ENCODE peak calls at places on chromosomes 5 and 9, in five cellular contexts. E, W, M, T and L are unnamed samples. For H3K36me3, the result is how much of the 10 kb centered on the place peaks cover.

GRCh38 chr5:58818515-58818914 is 235.6 kb downstream of the RAB3C start:
- DNase-seq in T (no peak), M (no peak), E (no peak), W (no peak), L (no peak)

GRCh38 chr9:35904966-35905781 is 828 bp upstream of the HRCT1 start:
- DNase-seq in W (peak), E (no peak), T (peak), M (peak), L (peak)

GRCh38 chr5:52856564-52856963 is 68.8 kb downstream of the ITGA1 start:
- DNase-seq in W (peak), T (peak), E (no peak), M (peak), L (no peak)

GRCh38 chr5:10724799-10725507 is 36.1 kb downstream of the DAP start:
- DNase-seq in M (peak), W (peak), E (peak), T (peak), L (peak)

GRCh38 chr5:172534229-172535169 is 80.2 kb upstream of the SH3PXD2B start:
- DNase-seq in W (peak), M (no peak), T (peak), E (no peak), L (no peak)

GRCh38 chr5:137833463-137833862 is 34.2 kb upstream of the MYOT start:
- DNase-seq in T (peak), M (peak), E (no peak), W (peak), L (peak)

GRCh38 chr9:21754741-21755140 is 47.7 kb upstream of the MTAP start:
- DNase-seq in E (no peak), W (peak), T (no peak), M (no peak), L (no peak)

GRCh38 chr5:139903805-139904565 is 108.4 kb downstream of the PSD2 start:
- DNase-seq in M (no peak), W (peak), E (peak), T (peak), L (peak)

GRCh38 chr5:1405121-1405520 is 40.1 kb downstream of the SLC6A3 start:
- DNase-seq in W (no peak), T (no peak), E (no peak), M (no peak), L (peak)

GRCh38 chr9:91740713-91741112 is 209.3 kb downstream of the ROR2 start:
- DNase-seq in T (peak), E (no peak), M (peak), W (no peak), L (peak)

DNA sequence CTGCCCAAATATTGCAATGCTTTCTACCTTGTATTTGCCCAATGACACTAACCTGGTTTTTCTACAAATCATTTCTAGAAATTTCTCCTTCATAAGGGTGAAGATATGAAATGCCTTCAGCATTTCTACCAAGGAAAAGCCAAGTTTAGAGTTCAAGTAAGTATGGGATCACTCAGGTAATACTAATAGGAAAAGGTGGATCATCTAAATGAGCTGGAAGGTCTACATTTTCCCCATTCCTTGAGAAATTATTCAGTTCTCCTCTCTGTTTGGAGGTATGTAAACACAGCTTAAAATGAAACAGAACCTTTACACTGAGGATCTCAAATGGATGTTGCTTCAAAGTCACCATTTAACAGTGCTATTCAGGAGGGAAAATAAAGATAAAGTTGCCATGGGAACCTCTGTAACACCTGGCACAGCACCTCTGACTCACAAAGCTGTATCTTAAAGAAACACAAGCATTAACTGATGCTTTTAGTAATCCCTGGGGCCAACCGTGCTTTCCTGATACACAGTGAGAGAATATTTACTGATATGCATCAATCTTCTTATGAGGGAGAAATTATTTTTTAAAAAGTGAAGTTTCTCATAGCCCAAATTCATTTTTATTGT is 161.3 kb downstream of the DRD1 start:
- DNase-seq in M (no peak), T (no peak), E (no peak), W (no peak), L (no peak)
- H3K4me2 ChIP-seq in M (no peak), T (no peak), E (no peak), W (no peak), L (no peak)

GRCh38 chr5:8491254-8491653 is 622.3 kb downstream of the MTRR start:
- DNase-seq in T (no peak), W (no peak), M (no peak), E (no peak), L (no peak)
- H3K36me3 ChIP-seq in T (under half), W (under half), M (under half), E (under half), L (under half)

DNA sequence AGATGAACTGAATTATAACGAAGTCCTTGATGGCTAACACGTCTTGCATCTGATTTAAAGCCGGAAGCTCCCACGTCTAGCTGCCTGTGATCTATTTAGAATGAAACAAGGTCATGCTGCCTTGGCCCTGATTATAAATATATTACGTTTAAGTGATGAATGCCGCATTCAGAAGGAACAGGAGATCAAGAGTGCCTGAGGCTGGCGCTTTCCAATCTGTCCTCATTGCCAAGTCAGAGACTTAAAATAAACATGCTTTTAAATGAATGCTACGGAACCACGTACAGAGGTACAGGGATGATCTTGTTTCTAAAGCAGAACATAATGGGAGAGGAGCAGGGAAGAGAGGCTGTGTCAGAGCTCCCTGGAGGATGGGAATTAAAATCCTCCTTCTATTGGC is 292.8 kb downstream of the TLE1 start:
- DNase-seq in T (peak), E (no peak), W (no peak), M (no peak), L (no peak)
- H2AFZ ChIP-seq in T (no peak), E (no peak), W (no peak), M (no peak), L (no peak)

GRCh38 chr5:83552275-83552674 is 80.7 kb downstream of the VCAN start:
- DNase-seq in E (no peak), M (peak), T (no peak), W (peak), L (no peak)
- H3K4me2 ChIP-seq in E (no peak), M (peak), T (no peak), W (no peak), L (no peak)

DNA sequence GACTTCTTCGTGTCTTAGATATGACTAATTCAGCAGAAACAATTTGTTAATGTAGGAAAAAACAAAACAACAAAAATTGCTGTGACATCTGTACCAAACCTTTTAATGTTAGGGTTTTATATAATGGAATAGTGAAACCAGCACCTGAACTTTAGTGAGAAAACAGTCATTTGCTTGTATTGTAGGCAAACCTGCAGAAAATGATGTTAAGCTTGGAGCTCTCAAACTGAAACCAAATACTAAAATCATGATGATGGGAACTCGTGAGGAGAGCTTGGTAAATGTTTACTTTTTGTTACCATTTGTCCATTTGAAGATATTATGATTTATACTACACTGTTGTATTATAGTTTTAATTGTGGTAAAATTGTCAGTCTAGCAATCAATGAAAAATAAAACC is 6.6 kb downstream of the UBLCP1 start:
- DNase-seq in M (no peak), E (no peak), W (no peak), T (no peak), L (no peak)
- H3K36me3 ChIP-seq in M (under half), E (half or more), W (under half), T (half or more), L (under half)

DNA sequence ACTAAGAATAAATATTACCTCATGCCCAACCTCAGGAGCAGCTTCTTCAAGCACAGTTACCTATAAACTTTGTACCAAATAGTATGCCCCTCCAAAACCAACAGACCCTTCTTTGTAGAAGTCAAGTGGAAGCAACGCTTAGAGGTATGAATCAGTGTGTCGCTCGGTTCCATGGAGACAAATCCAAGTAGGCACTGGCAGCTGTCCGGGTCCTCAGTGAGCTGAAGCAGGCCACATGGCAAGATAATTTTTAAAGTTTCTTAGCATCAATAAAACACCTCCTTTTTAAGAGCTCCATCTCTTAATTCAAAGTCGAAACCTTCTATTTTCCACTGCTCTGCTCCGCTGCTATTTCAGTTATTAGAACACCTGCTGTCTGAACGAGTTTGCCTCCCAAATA is 65.2 kb downstream of the PPP2R2B start:
- DNase-seq in E (no peak), M (no peak), W (no peak), T (no peak), L (no peak)
- H2AFZ ChIP-seq in E (no peak), M (no peak), W (no peak), T (no peak), L (no peak)